ENCODE peak calls at places on chromosomes 5 and 9, in four cellular contexts. M, Q, E and F are unnamed samples.

GRCh38 chr9:86387376-86387775 is 33.2 kb upstream of the TUT7 start:
- DNase-seq in M (no peak), Q (no peak), E (peak), F (no peak)

GRCh38 chr5:122375801-122376200 is 63.8 kb downstream of the SNCAIP start:
- DNase-seq in M (no peak), Q (no peak), E (no peak), F (no peak)

GRCh38 chr5:42721484-42721883 is 35.1 kb upstream of the CCDC152 start:
- DNase-seq in M (no peak), E (no peak), Q (no peak), F (no peak)

GRCh38 chr5:90477073-90477472 is 2.4 kb downstream of the POLR3G start:
- DNase-seq in M (peak), Q (peak), E (no peak), F (peak)

GRCh38 chr5:180799194-180799593 is 3.4 kb downstream of the MGAT1 start:
- DNase-seq in M (peak), E (peak), Q (no peak), F (no peak)

GRCh38 chr5:81422671-81423070 is 28.7 kb upstream of the ACOT12 start:
- DNase-seq in Q (no peak), M (no peak), E (peak), F (no peak)

GRCh38 chr5:80967500-80968181 is 7.5 kb downstream of the RASGRF2 start:
- DNase-seq in M (no peak), Q (peak), E (peak), F (peak)

GRCh38 chr5:57527875-57528274 is 45.3 kb upstream of the ACTBL2 start:
- DNase-seq in E (no peak), M (no peak), Q (no peak), F (no peak)

GRCh38 chr9:84296146-84296843 is 44.3 kb downstream of the SLC28A3 start:
- DNase-seq in M (no peak), Q (no peak), E (peak), F (no peak)

GRCh38 chr9:115254217-115254616 is 136.3 kb upstream of the TNC start:
- DNase-seq in E (peak), Q (no peak), M (no peak), F (no peak)

GRCh38 chr9:120713257-120714087 is 798 bp downstream of the MEGF9 start:
- DNase-seq in E (peak), Q (no peak), M (peak), F (no peak)

GRCh38 chr9:98792096-98792490 is 4.3 kb downstream of the ANKS6 start:
- DNase-seq in Q (no peak), E (no peak), M (no peak), F (no peak)

GRCh38 chr9:28365020-28365640 is 791.8 kb upstream of the C9orf72 start:
- DNase-seq in Q (no peak), M (peak), E (peak), F (peak)

GRCh38 chr5:176535655-176536131 is 1.5 kb downstream of the RNF44 start:
- DNase-seq in M (no peak), Q (peak), E (peak), F (no peak)

GRCh38 chr9:134663753-134664415 is 22.3 kb downstream of the COL5A1 start:
- DNase-seq in Q (no peak), M (no peak), E (no peak), F (no peak)

GRCh38 chr9:108816037-108816436 is 39.7 kb downstream of the ACTL7B start:
- DNase-seq in Q (peak), E (no peak), M (no peak), F (peak)

GRCh38 chr9:69085523-69086283 is 50.2 kb downstream of the FXN start:
- DNase-seq in Q (peak), M (peak), E (no peak), F (peak)

GRCh38 chr5:144368556-144368955 is 197.9 kb downstream of the KCTD16 start:
- DNase-seq in Q (peak), E (peak), M (no peak), F (peak)

GRCh38 chr9:137235424-137236237 is 4.9 kb downstream of the SLC34A3 start:
- DNase-seq in Q (no peak), E (no peak), M (peak), F (no peak)

GRCh38 chr9:125758986-125759811 is 12.0 kb downstream of the PBX3 start:
- DNase-seq in Q (peak), E (peak), M (peak), F (no peak)

GRCh38 chr5:117486879-117487391 is 912.3 kb upstream of the SEMA6A start:
- DNase-seq in Q (no peak), M (no peak), E (no peak), F (no peak)

GRCh38 chr5:175214152-175214551 is 229.8 kb downstream of the DRD1 start:
- DNase-seq in Q (no peak), E (peak), M (no peak), F (no peak)

GRCh38 chr5:57417320-57417719 is 65.3 kb downstream of the ACTBL2 start:
- DNase-seq in Q (no peak), M (no peak), E (no peak), F (no peak)

GRCh38 chr9:35611230-35611797 is 6.3 kb downstream of the TESK1 start:
- DNase-seq in Q (peak), M (peak), E (peak), F (peak)

GRCh38 chr5:75522025-75522424 is 10.3 kb downstream of the POLK start:
- DNase-seq in M (no peak), E (peak), Q (no peak), F (no peak)

GRCh38 chr9:99828417-99829176 is 6.9 kb downstream of the NR4A3 start:
- DNase-seq in Q (no peak), E (no peak), M (peak), F (no peak)

GRCh38 chr9:105219291-105219805 is 25.1 kb upstream of the SLC44A1 start:
- DNase-seq in E (no peak), Q (no peak), M (no peak), F (no peak)

GRCh38 chr5:134735243-134735642 is 3.1 kb upstream of the CAMLG start:
- DNase-seq in M (no peak), E (no peak), Q (no peak), F (no peak)

GRCh38 chr5:147949711-147950573 is 43.6 kb upstream of the C5orf46 start:
- DNase-seq in E (peak), Q (peak), M (peak), F (peak)

GRCh38 chr5:33788922-33789321 is 102.9 kb downstream of the ADAMTS12 start:
- DNase-seq in M (no peak), E (peak), Q (no peak), F (no peak)

GRCh38 chr5:149452007-149452664 is 73.0 kb upstream of the IL17B start:
- DNase-seq in E (no peak), M (peak), Q (peak), F (no peak)

GRCh38 chr9:94860678-94861588 is 134.4 kb downstream of the AOPEP start:
- DNase-seq in E (no peak), M (no peak), Q (no peak), F (no peak)

GRCh38 chr5:159463590-159464321 is 133.5 kb upstream of the IL12B start:
- DNase-seq in Q (no peak), E (peak), M (no peak), F (peak)

GRCh38 chr5:16454686-16455085 is 10.9 kb downstream of the ZNF622 start:
- DNase-seq in M (no peak), E (no peak), Q (no peak), F (no peak)

GRCh38 chr9:77421506-77422265 is 226.4 kb downstream of the GNA14 start:
- DNase-seq in M (no peak), E (no peak), Q (peak), F (no peak)

GRCh38 chr5:147935032-147935431 is 28.7 kb upstream of the C5orf46 start:
- DNase-seq in Q (peak), E (peak), M (peak), F (peak)

GRCh38 chr9:69748304-69748703 is 11.5 kb downstream of the PTAR1 start:
- DNase-seq in E (no peak), M (no peak), Q (no peak), F (no peak)

GRCh38 chr9:131072871-131073237 is 23.5 kb upstream of the AIF1L start:
- DNase-seq in Q (no peak), E (no peak), M (no peak), F (no peak)

GRCh38 chr5:19546521-19546920 is 441.5 kb downstream of the CDH18 start:
- DNase-seq in Q (no peak), M (no peak), E (no peak), F (no peak)

GRCh38 chr5:150460781-150461180 is 11.2 kb upstream of the RPS14 start:
- DNase-seq in Q (no peak), E (no peak), M (no peak), F (no peak)

GRCh38 chr5:150457562-150458240 is 8.2 kb upstream of the RPS14 start:
- DNase-seq in M (no peak), Q (no peak), E (no peak), F (no peak)

GRCh38 chr5:150458819-150459557 is 9.4 kb upstream of the RPS14 start:
- DNase-seq in E (peak), Q (peak), M (peak), F (peak)

GRCh38 chr5:150464554-150465012 is 15.0 kb upstream of the RPS14 start:
- DNase-seq in Q (peak), E (no peak), M (peak), F (no peak)

DNA sequence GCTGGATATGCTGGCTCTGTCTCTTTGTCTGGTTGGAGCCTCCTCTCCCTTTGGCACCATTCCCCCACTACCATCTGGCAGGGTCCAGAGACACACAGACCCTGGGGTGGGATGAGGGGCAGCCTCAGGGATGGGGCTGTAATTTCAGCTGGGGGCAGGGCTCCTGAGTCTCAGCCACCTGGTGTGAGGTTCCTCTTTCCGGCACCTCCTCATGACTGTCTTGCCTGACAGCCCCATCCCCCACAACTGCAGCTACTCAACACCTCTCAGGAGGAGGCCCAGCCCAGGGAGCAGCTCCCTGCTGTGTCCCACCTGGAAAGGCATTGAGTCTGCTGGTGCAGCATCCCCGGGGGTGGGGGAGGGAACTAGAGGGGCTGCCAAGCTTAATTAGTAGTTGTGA is 11.7 kb upstream of the RPS14 start:
- DNase-seq in E (no peak), M (peak), Q (no peak), F (no peak)
- H3K4me3 ChIP-seq in E (no peak), M (peak), Q (no peak), F (no peak)

GRCh38 chr5:1934056-1934394 is 51.3 kb upstream of the IRX4 start:
- DNase-seq in E (no peak), M (no peak), Q (no peak), F (no peak)

GRCh38 chr5:1930880-1931589 is 48.3 kb upstream of the IRX4 start:
- DNase-seq in E (no peak), Q (no peak), M (peak), F (no peak)

GRCh38 chr5:1931590-1932138 is 48.9 kb upstream of the IRX4 start:
- DNase-seq in Q (no peak), M (peak), E (no peak), F (no peak)

GRCh38 chr5:1934801-1935429 is 52.2 kb upstream of the IRX4 start:
- DNase-seq in Q (no peak), E (no peak), M (no peak), F (no peak)

DNA sequence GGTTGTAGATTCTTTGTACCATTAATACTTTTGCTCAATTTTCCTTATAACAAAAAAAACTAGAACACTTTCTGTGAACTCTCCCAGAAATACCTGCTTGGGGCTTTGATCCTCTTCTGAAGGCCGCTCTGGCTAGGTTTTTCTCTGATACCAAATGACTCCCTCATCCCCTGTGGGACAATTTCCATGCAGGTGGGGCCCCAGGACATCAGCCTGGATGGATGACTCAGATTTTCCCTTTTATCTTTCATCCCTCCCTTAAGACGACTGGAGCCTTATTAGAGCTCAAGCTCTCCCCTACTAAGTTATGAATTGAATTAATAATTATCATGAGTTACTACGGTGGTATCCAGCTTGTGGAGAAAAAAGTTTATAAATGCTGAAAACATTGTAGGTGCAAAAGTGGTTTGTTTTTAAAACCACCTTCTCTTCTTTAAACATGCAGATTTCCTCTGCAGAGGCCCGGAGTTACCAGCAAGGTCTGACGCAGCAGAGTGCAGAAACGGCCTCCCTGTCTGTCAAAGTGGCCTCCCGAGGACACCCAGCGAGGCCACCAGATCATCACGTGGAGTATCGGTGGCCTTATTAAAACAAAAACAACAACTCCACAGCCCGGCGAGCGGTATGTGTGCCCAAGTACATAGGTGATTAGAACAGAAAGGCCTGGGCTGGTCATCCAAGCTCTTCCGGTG is 50.8 kb upstream of the IRX4 start:
- DNase-seq in E (no peak), Q (no peak), M (no peak), F (no peak)
- TF ChIP-seq EZH2 in E (no peak), Q (no peak), M (no peak), F (no peak)

GRCh38 chr5:113378960-113379541 is 55.7 kb downstream of the TSSK1B start:
- DNase-seq in Q (peak), M (peak), E (peak), F (peak)

GRCh38 chr5:113378081-113378480 is 56.7 kb downstream of the TSSK1B start:
- DNase-seq in E (no peak), Q (peak), M (no peak), F (no peak)

GRCh38 chr5:113380299-113381014 is 54.3 kb downstream of the TSSK1B start:
- DNase-seq in E (no peak), Q (peak), M (no peak), F (no peak)

GRCh38 chr5:113376640-113377039 is 58.1 kb downstream of the TSSK1B start:
- DNase-seq in E (no peak), M (peak), Q (no peak), F (no peak)

DNA sequence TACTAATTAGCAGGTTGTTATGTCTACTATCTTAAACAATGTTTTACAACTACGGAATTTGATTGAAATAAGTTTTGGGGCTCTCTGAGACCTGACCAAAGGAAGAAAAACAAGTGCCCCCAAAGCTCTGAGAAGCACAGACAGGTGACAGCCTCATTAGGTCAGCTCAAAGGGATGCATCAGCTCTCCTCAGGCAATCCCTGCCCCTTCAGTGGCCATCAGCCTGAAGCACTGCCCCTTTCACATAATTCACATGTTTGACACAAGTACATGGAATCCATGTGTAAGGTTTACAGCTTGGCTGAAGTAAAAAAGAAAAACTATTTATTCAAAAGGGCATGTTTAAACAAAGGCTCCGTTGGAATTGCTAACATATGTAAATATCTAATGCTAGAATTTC is 56.3 kb downstream of the TSSK1B start:
- DNase-seq in E (no peak), Q (no peak), M (peak), F (no peak)
- H3K4me3 ChIP-seq in E (no peak), Q (no peak), M (no peak), F (no peak)

GRCh38 chr5:154502180-154502579 is 24.2 kb upstream of the HAND1 start:
- DNase-seq in Q (no peak), E (no peak), M (no peak), F (no peak)
- TF ChIP-seq EZH2 in Q (no peak), E (no peak), M (no peak), F (no peak)